ENCODE peak calls at places on chromosomes 12 and 14, in ten cellular contexts. D is NCI-H345, K is AG09309, L is GM23338, G is pulmonary artery endothelial cell, S is EH, E is tibial nerve, Q is endothelial cell of umbilical vein, M is WTC11, U is NCI-H1694 treated with DMSO at 0.1 percent for 48 hours. R is an unnamed sample.

GRCh38 chr12:1435456-1435855 is 158.9 kb downstream of the FBXL14 start:
- DNase-seq in S (peak; percentile 43), E (no peak), Q (peak; percentile 40), L (no peak), G (no peak), D (no peak), M (no peak), U (no peak), K (no peak), R (no peak)

GRCh38 chr14:24473211-24473610 is 30.6 kb upstream of the SDR39U1 start:
- DNase-seq in L (no peak), Q (no peak), G (no peak), E (no peak), S (no peak), D (no peak), M (no peak), U (no peak), K (no peak), R (no peak)

GRCh38 chr14:56099081-56099797 is 19.0 kb upstream of the PELI2 start:
- DNase-seq in G (no peak), Q (no peak), E (no peak), K (no peak), L (no peak), D (no peak), S (peak; percentile 24), U (no peak), M (no peak), R (no peak)

GRCh38 chr14:61258985-61259384 is 22.2 kb downstream of the TMEM30B start:
- DNase-seq in G (no peak), S (peak; percentile 94), Q (no peak), U (no peak), K (no peak), E (no peak), D (no peak), M (no peak), L (no peak), R (no peak)

GRCh38 chr12:54222609-54223008 is 33.8 kb upstream of the SMUG1 start:
- DNase-seq in D (no peak), G (no peak), U (no peak), E (no peak), Q (no peak), K (peak; percentile 92), M (no peak), L (no peak), S (peak; percentile 99), R (no peak)

GRCh38 chr12:89140580-89141236 is 211.6 kb downstream of the DUSP6 start:
- DNase-seq in E (no peak), Q (no peak), M (no peak), D (no peak), S (peak; percentile 87), K (no peak), G (no peak), U (peak; percentile 30), L (no peak), R (peak; percentile 43)

GRCh38 chr14:97806871-97807270 is 1009.7 kb downstream of the VRK1 start:
- DNase-seq in S (no peak), M (no peak), L (no peak), K (no peak), Q (no peak), D (no peak), U (no peak), E (no peak), G (no peak), R (no peak)

GRCh38 chr14:92819011-92819410 is 24.9 kb downstream of the GOLGA5 start:
- DNase-seq in Q (no peak), M (no peak), K (no peak), S (no peak), D (no peak), U (no peak), E (no peak), L (no peak), G (no peak), R (no peak)

GRCh38 chr14:37466623-37467088 is 128.4 kb downstream of the FOXA1 start:
- DNase-seq in U (no peak), L (no peak), Q (no peak), D (no peak), E (no peak), G (no peak), M (no peak), K (no peak), S (no peak), R (no peak)

GRCh38 chr12:93080994-93081809 is 152.1 kb upstream of the EEA1 start:
- DNase-seq in L (peak; percentile 68), D (no peak), U (no peak), E (no peak), G (no peak), S (peak; percentile 76), K (no peak), M (peak; percentile 34), Q (peak; percentile 64), R (no peak)

GRCh38 chr14:69441948-69442347 is 42.6 kb upstream of the PLEKHD1 start:
- DNase-seq in U (no peak), E (no peak), Q (no peak), L (no peak), S (no peak), G (no peak), M (no peak), D (no peak), K (no peak), R (no peak)

GRCh38 chr14:38197001-38197760 is 10.5 kb upstream of the SSTR1 start:
- DNase-seq in D (no peak), M (no peak), K (no peak), E (no peak), U (peak; percentile 43), Q (peak; percentile 23), S (no peak), L (peak; percentile 23), G (no peak), R (no peak)

GRCh38 chr12:14322403-14322802 is 43.1 kb upstream of the ATF7IP start:
- DNase-seq in D (no peak), U (no peak), G (no peak), Q (no peak), E (no peak), K (peak; percentile 8), L (no peak), S (peak; percentile 67), M (no peak), R (no peak)

GRCh38 chr12:53793221-53793620 is 41.4 kb upstream of the CISTR start:
- DNase-seq in K (no peak), U (no peak), L (no peak), Q (no peak), M (no peak), G (no peak), D (no peak), E (no peak), S (no peak), R (no peak)

GRCh38 chr12:39441963-39442894 is 691 bp downstream of the KIF21A start:
- DNase-seq in U (peak; percentile 19), G (no peak), L (peak; percentile 37), Q (peak; percentile 46), K (no peak), E (peak; percentile 14), D (peak; percentile 64), M (peak; percentile 38), S (peak; percentile 33), R (peak; percentile 44)

GRCh38 chr12:100823988-100824387 is 29.4 kb downstream of the ANO4 start:
- DNase-seq in E (no peak), G (no peak), U (no peak), S (peak; percentile 91), M (no peak), K (no peak), Q (no peak), L (no peak), D (no peak), R (no peak)

GRCh38 chr14:22875748-22876319 is 4.3 kb downstream of the LRP10 start:
- DNase-seq in E (no peak), Q (no peak), L (no peak), S (no peak), K (no peak), G (no peak), D (no peak), M (no peak), U (no peak), R (no peak)

GRCh38 chr12:117344716-117345115 is 16.7 kb downstream of the NOS1 start:
- DNase-seq in G (no peak), E (no peak), S (no peak), L (no peak), K (no peak), Q (no peak), M (no peak), D (no peak), U (no peak), R (no peak)

GRCh38 chr12:65739606-65740005 is 84.7 kb upstream of the HMGA2 start:
- DNase-seq in E (no peak), Q (no peak), L (no peak), S (no peak), K (no peak), M (no peak), G (no peak), U (no peak), D (no peak), R (no peak)

GRCh38 chr12:131856366-131857097 is 28.3 kb downstream of the MMP17 start:
- DNase-seq in S (no peak), U (no peak), E (no peak), K (no peak), M (no peak), G (no peak), Q (no peak), D (no peak), L (no peak), R (no peak)

GRCh38 chr12:66196806-66197205 is 7.8 kb downstream of the IRAK3 start:
- DNase-seq in S (peak; percentile 26), U (no peak), K (no peak), D (no peak), M (no peak), G (no peak), L (no peak), E (no peak), Q (no peak), R (no peak)

GRCh38 chr12:52783563-52784316 is 6.6 kb upstream of the KRT76 start:
- DNase-seq in Q (no peak), G (no peak), U (no peak), E (no peak), K (no peak), S (no peak), D (no peak), L (no peak), M (no peak), R (no peak)

GRCh38 chr12:6871052-6871957 is 1.8 kb downstream of the SPSB2 start:
- DNase-seq in Q (no peak), S (peak; percentile 52), G (no peak), U (no peak), D (peak; percentile 66), M (no peak), L (peak; percentile 36), E (no peak), K (no peak), R (no peak)

GRCh38 chr14:94483729-94484275 is 7.8 kb upstream of the SERPINA9 start:
- DNase-seq in S (peak; percentile 57), G (no peak), M (no peak), L (no peak), E (no peak), Q (no peak), U (no peak), K (no peak), D (no peak), R (no peak)

GRCh38 chr12:49795654-49796105 is 32.5 kb downstream of the NCKAP5L start:
- DNase-seq in L (no peak), K (no peak), S (no peak), E (no peak), D (no peak), Q (no peak), G (no peak), M (no peak), U (no peak), R (no peak)

GRCh38 chr14:95493976-95494375 is 22.5 kb downstream of the SYNE3 start:
- DNase-seq in E (no peak), G (no peak), K (no peak), Q (no peak), S (no peak), L (no peak), U (no peak), M (no peak), D (no peak), R (no peak)

GRCh38 chr12:32877670-32878459 is 18.7 kb downstream of the PKP2 start:
- DNase-seq in M (no peak), E (no peak), D (no peak), S (no peak), G (no peak), U (peak; percentile 100), L (no peak), Q (no peak), K (no peak), R (peak; percentile 79)